ENCODE peak calls at places on chromosomes 4 and X, in four cellular contexts. S is effector memory CD4-positive, alpha-beta T cell; P is ascending aorta; D is CD8-positive, alpha-beta T cell. U is an unnamed sample.

GRCh38 chrX:15761564-15762191 is 23.6 kb downstream of the CA5B start:
- DNase-seq in P (no peak), D (no peak), S (no peak), U (peak)

GRCh38 chr4:94525993-94526740 is 74.4 kb downstream of the PDLIM5 start:
- DNase-seq in D (no peak), S (no peak), P (no peak), U (no peak)

GRCh38 chr4:41734366-41734765 is 14.2 kb downstream of the PHOX2B start:
- DNase-seq in D (no peak), P (no peak), S (no peak), U (peak)

GRCh38 chr4:123892997-123893745 is 496.6 kb downstream of the SPRY1 start:
- DNase-seq in P (no peak), S (no peak), D (no peak), U (no peak)

GRCh38 chrX:39985551-39985950 is 112.2 kb downstream of the BCOR start:
- DNase-seq in P (no peak), D (no peak), S (no peak), U (no peak)

GRCh38 chrX:118978451-118978850 is 4.0 kb downstream of the LONRF3 start:
- DNase-seq in P (no peak), S (no peak), D (no peak), U (peak)

GRCh38 chr4:1872918-1873269 is 1.7 kb downstream of the NSD2 start:
- DNase-seq in D (no peak), P (no peak), S (no peak), U (peak)

GRCh38 chrX:77505227-77505626 is 58.0 kb downstream of the FGF16 start:
- DNase-seq in S (no peak), P (no peak), D (no peak), U (peak)

GRCh38 chrX:117936162-117936561 is 180.4 kb downstream of the KLHL13 start:
- DNase-seq in D (no peak), S (no peak), P (no peak), U (no peak)

GRCh38 chr4:19657856-19658255 is 593.8 kb upstream of the SLIT2 start:
- DNase-seq in D (no peak), P (no peak), S (no peak), U (no peak)

GRCh38 chr4:81988178-81988577 is 385.6 kb downstream of the HNRNPD start:
- DNase-seq in D (no peak), S (no peak), P (no peak), U (no peak)

GRCh38 chr4:83179205-83179604 is 64.7 kb upstream of the PLAC8 start:
- DNase-seq in S (no peak), P (no peak), D (no peak), U (no peak)

GRCh38 chrX:119015407-119016242 is 41.2 kb downstream of the LONRF3 start:
- DNase-seq in P (peak), D (no peak), S (no peak), U (peak)

GRCh38 chr4:153464068-153464467 is 2.1 kb upstream of the TMEM131L start:
- DNase-seq in S (no peak), D (no peak), P (no peak), U (no peak)

GRCh38 chr4:142777045-142777743 is 68.9 kb downstream of the INPP4B start:
- DNase-seq in P (no peak), D (no peak), S (no peak), U (no peak)

GRCh38 chr4:7427326-7428260 is 7.1 kb downstream of the PSAPL1 start:
- DNase-seq in P (no peak), D (no peak), S (no peak), U (no peak)

GRCh38 chr4:65482410-65482809 is 187.9 kb downstream of the EPHA5 start:
- DNase-seq in S (no peak), P (no peak), D (no peak), U (no peak)

GRCh38 chr4:23290656-23291055 is 597.9 kb downstream of the GBA3 start:
- DNase-seq in D (no peak), P (no peak), S (no peak), U (no peak)

GRCh38 chr4:61024610-61025009 is 175.5 kb upstream of the ADGRL3 start:
- DNase-seq in P (no peak), D (no peak), S (no peak), U (no peak)

GRCh38 chr4:77045490-77045889 is 30.3 kb downstream of the CCNI start:
- DNase-seq in D (no peak), S (no peak), P (no peak), U (peak)

GRCh38 chr4:137861682-137862081 is 329.4 kb upstream of the PCDH18 start:
- DNase-seq in S (no peak), P (no peak), D (no peak), U (peak)

GRCh38 chrX:29274517-29274916 is 687.3 kb downstream of the IL1RAPL1 start:
- DNase-seq in D (no peak), S (no peak), P (no peak), U (no peak)

GRCh38 chrX:132413459-132413858 is 75.4 kb downstream of the MBNL3 start:
- DNase-seq in D (no peak), S (no peak), P (no peak), U (peak)

GRCh38 chrX:154749856-154750255 is 1.0 kb downstream of the GAB3 start:
- DNase-seq in D (no peak), S (no peak), P (no peak), U (peak)

GRCh38 chrX:123962794-123963373 is 1.4 kb downstream of the STAG2 start:
- DNase-seq in D (peak), P (peak), S (peak), U (peak)

GRCh38 chr4:10299601-10300000 is 157.6 kb downstream of the ZNF518B start:
- DNase-seq in P (no peak), D (no peak), S (no peak), U (no peak)

GRCh38 chrX:54786972-54787371 is 11.1 kb downstream of the ITIH6 start:
- DNase-seq in S (no peak), P (no peak), D (no peak), U (peak)

GRCh38 chr4:23368081-23368697 is 521.7 kb downstream of the PPARGC1A start:
- DNase-seq in D (no peak), P (no peak), S (no peak), U (peak)

GRCh38 chr4:128161138-128161537 is 100.0 kb downstream of the LARP1B start:
- DNase-seq in P (no peak), S (no peak), D (no peak), U (no peak)

GRCh38 chr4:75821966-75822365 is 80.3 kb downstream of the PPEF2 start:
- DNase-seq in S (no peak), P (no peak), D (no peak), U (no peak)

GRCh38 chr4:134708616-134709015 is 507.0 kb upstream of the PABPC4L start:
- DNase-seq in D (no peak), P (no peak), S (no peak), U (no peak)

GRCh38 chr4:156475322-156475721 is 496.3 kb downstream of the PDGFC start:
- DNase-seq in D (no peak), S (no peak), P (no peak), U (peak)

GRCh38 chrX:118153270-118153669 is 36.7 kb upstream of the KLHL13 start:
- DNase-seq in S (no peak), D (no peak), P (no peak), U (no peak)

GRCh38 chr4:152937535-152938236 is 1.6 kb downstream of the FHDC1 start:
- DNase-seq in P (no peak), D (no peak), S (no peak), U (peak)

GRCh38 chr4:80798082-80798481 is 232.4 kb upstream of the BMP3 start:
- DNase-seq in S (no peak), P (no peak), D (no peak), U (no peak)

GRCh38 chrX:150688911-150689451 is 4.2 kb upstream of the MTMR1 start:
- DNase-seq in S (no peak), P (no peak), D (no peak), U (no peak)

GRCh38 chr4:126661194-126661593 is 971.6 kb upstream of the INTU start:
- DNase-seq in P (no peak), D (no peak), S (no peak), U (no peak)

GRCh38 chr4:24514808-24515207 is 69.5 kb downstream of the DHX15 start:
- DNase-seq in D (no peak), P (no peak), S (no peak), U (peak)

DNA sequence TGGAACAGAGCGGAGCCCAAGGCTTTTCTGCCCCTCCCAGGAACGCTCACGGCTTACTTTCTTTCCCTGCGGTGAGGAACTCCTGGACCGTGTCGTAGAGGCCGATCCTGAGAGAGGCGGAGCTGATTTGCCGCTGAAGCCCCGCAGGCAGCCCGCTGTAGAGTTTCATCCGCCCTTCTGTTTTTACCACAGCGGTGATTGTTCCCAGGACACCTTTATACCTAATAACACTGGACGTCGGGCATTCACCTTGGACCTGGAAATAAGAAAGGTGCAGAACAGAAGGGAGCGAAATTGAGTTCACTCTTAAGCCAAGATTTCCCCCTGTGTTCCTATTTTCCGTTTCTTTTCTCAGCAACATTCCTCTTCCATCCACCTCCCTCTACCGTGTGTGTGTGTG is 1.0 kb downstream of the UCP1 start:
- DNase-seq in S (no peak), D (no peak), P (no peak), U (no peak)
- H3K4me3 ChIP-seq in S (no peak), D (peak), P (no peak), U (no peak)

GRCh38 chr4:54099959-54100606 is at the start of gene GSX2:
- DNase-seq in P (no peak), D (no peak), S (no peak), U (no peak)

GRCh38 chr4:54098375-54098774 is 1.6 kb upstream of the GSX2 start:
- DNase-seq in P (no peak), D (no peak), S (no peak), U (no peak)

GRCh38 chr4:54101190-54102041 is 1.5 kb downstream of the GSX2 start:
- DNase-seq in S (no peak), P (no peak), D (no peak), U (no peak)

GRCh38 chr4:54100607-54101189 is 735 bp downstream of the GSX2 start:
- DNase-seq in D (no peak), P (no peak), S (no peak), U (no peak)

GRCh38 chr4:54099287-54099958 is 540 bp upstream of the GSX2 start:
- DNase-seq in D (no peak), P (no peak), S (no peak), U (peak)
- H3K4me3 ChIP-seq in D (peak), P (peak), S (peak), U (no peak)

GRCh38 chr4:113976937-113977855 is 2.3 kb downstream of the ARSJ start:
- DNase-seq in D (no peak), P (no peak), S (no peak), U (no peak)
- H3K4me3 ChIP-seq in D (no peak), P (peak), S (no peak), U (no peak)

GRCh38 chr4:8593268-8594096 is 917 bp downstream of the CPZ start:
- DNase-seq in D (no peak), P (no peak), S (no peak), U (no peak)
- H3K4me3 ChIP-seq in D (no peak), P (no peak), S (no peak), U (no peak)

DNA sequence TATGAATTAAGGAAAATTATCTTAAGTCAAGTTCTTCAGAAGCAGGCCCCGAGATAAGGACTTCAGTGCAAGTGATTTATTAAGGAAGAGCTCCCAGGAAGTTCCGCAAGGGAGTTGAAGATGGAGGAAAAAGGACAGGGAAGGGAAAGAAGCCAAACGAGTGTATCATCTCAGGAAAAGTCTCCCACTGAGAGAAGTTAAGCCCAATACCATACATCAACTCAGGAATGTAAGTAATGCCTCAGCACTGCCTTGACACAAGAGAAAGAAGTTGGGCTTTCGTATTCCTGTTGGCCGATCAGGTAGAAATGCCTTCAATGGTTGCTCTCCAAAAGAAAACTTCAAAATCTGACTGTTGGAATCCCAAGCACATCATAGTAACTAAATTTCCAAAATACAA is 566.9 kb downstream of the DMD start:
- DNase-seq in P (no peak), D (no peak), S (no peak), U (no peak)
- H3K4me3 ChIP-seq in P (no peak), D (no peak), S (no peak), U (no peak)

U was measured in NB4.